ENCODE peak calls at places on chromosome X, in seven cellular contexts. W is HFF-Myc, E is neural progenitor cell, B is pancreas, U is heart left ventricle, J is stomach, D is endothelial cell. V is an unnamed sample.

GRCh38 chrX:39519566-39520301 is 578.0 kb downstream of the BCOR start:
- DNase-seq in J (no peak), D (no peak), U (peak), B (no peak), W (no peak), E (no peak), V (no peak)

GRCh38 chrX:17375361-17375630 is 296 bp downstream of the NHS start:
- DNase-seq in E (no peak), B (no peak), D (no peak), U (peak), J (no peak), W (no peak), V (no peak)

GRCh38 chrX:29295987-29296680 is 708.9 kb downstream of the IL1RAPL1 start:
- DNase-seq in B (no peak), D (no peak), E (no peak), U (no peak), J (no peak), W (no peak), V (peak)

GRCh38 chrX:12919620-12920019 is 13.2 kb downstream of the TLR8 start:
- DNase-seq in E (no peak), W (no peak), J (no peak), U (no peak), B (no peak), D (no peak), V (no peak)

GRCh38 chrX:130746077-130746476 is 156.9 kb downstream of the ENOX2 start:
- DNase-seq in B (no peak), E (no peak), D (no peak), J (no peak), U (no peak), W (no peak), V (no peak)

GRCh38 chrX:96703379-96703778 is 18.7 kb downstream of the DIAPH2 start:
- DNase-seq in J (no peak), U (no peak), E (no peak), D (no peak), W (no peak), B (no peak), V (no peak)

GRCh38 chrX:153468008-153468580 is 2.3 kb downstream of the HAUS7 start:
- DNase-seq in W (no peak), B (no peak), U (peak), E (no peak), J (no peak), D (no peak), V (no peak)

GRCh38 chrX:69128573-69128972 is 36.7 kb downstream of the PJA1 start:
- DNase-seq in E (peak), D (peak), W (no peak), B (no peak), U (peak), J (peak), V (no peak)

GRCh38 chrX:153644356-153645125 is 2.5 kb upstream of the DUSP9 start:
- DNase-seq in E (peak), W (no peak), B (peak), J (no peak), U (no peak), D (no peak), V (no peak)

GRCh38 chrX:103686199-103687072 is at the start of gene MORF4L2:
- DNase-seq in W (peak), E (peak), U (peak), B (peak), J (peak), D (peak), V (peak)

GRCh38 chrX:37509349-37509748 is 62.1 kb upstream of the LANCL3 start:
- DNase-seq in J (no peak), E (peak), B (no peak), W (no peak), U (no peak), D (peak), V (no peak)

GRCh38 chrX:8366491-8366890 is 98.1 kb upstream of the VCX3B start:
- DNase-seq in E (no peak), U (no peak), D (no peak), J (no peak), W (no peak), B (no peak), V (no peak)

DNA sequence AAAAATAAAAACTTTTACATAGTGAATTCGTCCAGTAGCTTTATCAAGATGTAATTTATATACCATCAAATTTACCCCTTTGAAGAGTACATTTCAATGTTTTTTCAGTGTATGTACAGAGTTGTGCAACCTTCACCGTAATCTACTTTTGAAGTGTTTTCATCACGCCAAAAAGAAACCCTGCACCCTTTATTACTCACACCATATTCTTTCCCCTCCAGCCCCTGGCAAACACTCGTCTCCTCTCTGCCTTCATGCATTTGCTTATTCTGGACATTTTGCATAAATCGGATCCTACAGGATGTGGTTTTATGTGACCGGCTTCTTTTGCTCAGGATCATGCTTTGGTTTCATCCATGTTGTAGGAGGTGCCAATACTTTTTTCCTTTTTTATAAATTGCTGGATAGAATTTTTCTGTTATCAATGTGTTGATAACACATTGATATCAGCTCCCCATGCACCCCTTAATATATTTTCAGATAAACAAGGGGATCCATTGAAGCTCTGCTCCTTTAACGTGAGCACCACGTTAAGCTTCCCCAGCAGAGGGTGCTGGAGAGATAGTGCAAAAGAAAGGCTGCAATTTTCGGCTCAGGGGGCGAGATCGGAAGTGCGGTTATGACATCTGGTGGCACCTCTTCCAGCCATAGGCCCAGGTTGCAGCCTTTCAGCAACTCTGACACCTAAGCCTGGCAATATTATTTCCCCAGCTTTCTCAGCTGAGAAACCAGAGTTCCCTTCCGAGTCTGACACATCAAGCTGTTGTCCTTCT is 100.1 kb upstream of the VCX3B start:
- DNase-seq in W (no peak), U (no peak), J (peak), D (peak), B (no peak), E (peak), V (no peak)
- TF ChIP-seq CTCF in W (no peak), U (peak), J (no peak), D (peak), B (no peak), E (peak), V (no peak)

DNA sequence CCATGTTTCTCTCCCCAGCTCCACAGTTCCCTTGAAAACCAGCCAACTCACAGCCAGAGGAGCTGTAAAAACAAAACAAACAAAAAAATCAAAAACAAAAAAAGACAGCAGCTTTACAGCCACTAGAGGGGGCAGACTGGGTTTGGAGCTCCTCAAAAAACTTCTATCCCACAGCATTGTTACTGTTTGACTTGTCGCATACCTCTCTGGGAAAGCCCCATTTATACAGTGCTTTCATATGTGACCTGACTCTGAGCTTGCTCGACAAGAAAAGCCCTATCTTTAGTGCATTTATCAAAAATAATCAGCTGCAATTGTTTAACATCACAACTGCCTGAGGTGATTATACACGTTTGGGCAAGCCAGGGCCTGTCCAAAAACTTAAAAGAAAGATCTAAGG is 21.6 kb downstream of the TSPAN6 start:
- DNase-seq in W (peak), B (no peak), U (no peak), D (peak), J (no peak), E (peak), V (peak)
- TF ChIP-seq CTCF in W (peak), B (no peak), U (peak), D (peak), J (no peak), E (peak), V (peak)

GRCh38 chrX:83934220-83934619 is 73.3 kb downstream of the CYLC1 start:
- DNase-seq in J (no peak), D (no peak), E (no peak), W (no peak), B (no peak), U (no peak), V (no peak)
- TF ChIP-seq CTCF in J (no peak), D (no peak), E (peak), W (no peak), B (no peak), U (no peak), V (no peak)

GRCh38 chrX:4787971-4788370 is 1074.5 kb upstream of the PRKX start:
- DNase-seq in E (no peak), D (no peak), U (no peak), J (no peak), B (no peak), W (no peak), V (no peak)
- TF ChIP-seq CTCF in E (no peak), D (no peak), U (no peak), J (no peak), B (no peak), W (no peak), V (no peak)

GRCh38 chrX:135170877-135171519 is at the start of gene CT55:
- DNase-seq in E (no peak), J (no peak), U (no peak), W (no peak), B (no peak), D (no peak), V (no peak)

GRCh38 chrX:135168533-135168932 is 2.7 kb downstream of the CT55 start:
- DNase-seq in E (no peak), U (no peak), B (no peak), D (no peak), W (no peak), J (no peak), V (no peak)

DNA sequence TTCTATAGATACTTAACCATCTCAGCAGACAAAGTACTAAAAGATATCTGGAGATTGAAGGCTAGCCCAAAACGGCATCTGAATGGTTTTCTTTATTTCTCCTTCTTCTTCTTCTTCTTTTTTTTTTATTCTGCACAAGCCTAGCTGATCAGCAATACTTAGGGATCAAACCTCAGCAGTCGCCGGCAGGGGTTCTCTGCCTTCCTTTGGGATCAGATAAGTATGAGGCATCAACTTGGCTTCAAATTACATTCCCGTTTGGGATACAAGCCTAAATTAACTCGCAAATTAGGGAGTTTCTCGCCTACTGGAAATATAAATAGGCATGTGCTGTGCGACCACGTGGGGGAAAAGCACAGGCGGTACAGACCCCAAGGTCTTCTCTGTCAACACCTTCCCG is 730 bp downstream of the CT55 start:
- DNase-seq in U (no peak), D (no peak), E (no peak), J (no peak), B (no peak), W (no peak), V (no peak)
- TF ChIP-seq CTCF in U (no peak), D (no peak), E (no peak), J (no peak), B (no peak), W (no peak), V (no peak)